ENCODE peak calls at places on chromosome 2, in five cellular contexts. One of them, this sample, is unnamed.

GRCh38 chr2:75954761-75955160 is 244.0 kb upstream of the GCFC2 start:
- DNase-seq in SK-N-SH: no peak
- DNase-seq in breast epithelium: no peak
- DNase-seq in sigmoid colon: no peak
- DNase-seq in spleen: no peak
- DNase-seq in this sample: no peak

GRCh38 chr2:148177559-148177958 is 156.7 kb downstream of the MBD5 start:
- DNase-seq in SK-N-SH: no peak
- DNase-seq in breast epithelium: no peak
- DNase-seq in sigmoid colon: no peak
- DNase-seq in spleen: no peak
- DNase-seq in this sample: no peak

GRCh38 chr2:64960819-64961218 is 28.4 kb upstream of the SLC1A4 start:
- DNase-seq in SK-N-SH: no peak
- DNase-seq in breast epithelium: no peak
- DNase-seq in sigmoid colon: no peak
- DNase-seq in spleen: no peak
- DNase-seq in this sample: no peak

GRCh38 chr2:1477196-1478040 is 64.2 kb downstream of the TPO start:
- DNase-seq in SK-N-SH: no peak
- DNase-seq in breast epithelium: no peak
- DNase-seq in sigmoid colon: no peak
- DNase-seq in spleen: peak; percentile 76
- DNase-seq in this sample: peak; percentile 40

GRCh38 chr2:211144078-211144477 is 587.7 kb downstream of the CPS1 start:
- DNase-seq in SK-N-SH: no peak
- DNase-seq in breast epithelium: no peak
- DNase-seq in sigmoid colon: no peak
- DNase-seq in spleen: no peak
- DNase-seq in this sample: no peak

GRCh38 chr2:9717886-9718451 is 87.2 kb upstream of the YWHAQ start:
- DNase-seq in SK-N-SH: no peak
- DNase-seq in breast epithelium: no peak
- DNase-seq in sigmoid colon: no peak
- DNase-seq in spleen: no peak
- DNase-seq in this sample: no peak

GRCh38 chr2:20771296-20771695 is 51.6 kb downstream of the LDAH start:
- DNase-seq in SK-N-SH: no peak
- DNase-seq in breast epithelium: no peak
- DNase-seq in sigmoid colon: no peak
- DNase-seq in spleen: no peak
- DNase-seq in this sample: no peak

GRCh38 chr2:142217804-142218203 is 87.0 kb upstream of the LRP1B start:
- DNase-seq in SK-N-SH: no peak
- DNase-seq in breast epithelium: no peak
- DNase-seq in sigmoid colon: no peak
- DNase-seq in spleen: no peak
- DNase-seq in this sample: no peak

GRCh38 chr2:13351068-13351467 is 634.3 kb downstream of the TRIB2 start:
- DNase-seq in SK-N-SH: no peak
- DNase-seq in breast epithelium: no peak
- DNase-seq in sigmoid colon: no peak
- DNase-seq in spleen: no peak
- DNase-seq in this sample: no peak

GRCh38 chr2:219174801-219175200 is 1.9 kb downstream of the CNPPD1 start:
- DNase-seq in SK-N-SH: no peak
- DNase-seq in breast epithelium: no peak
- DNase-seq in sigmoid colon: peak; percentile 55
- DNase-seq in spleen: no peak
- DNase-seq in this sample: no peak

GRCh38 chr2:62672601-62673000 is 32.9 kb upstream of the EHBP1 start:
- DNase-seq in SK-N-SH: no peak
- DNase-seq in breast epithelium: no peak
- DNase-seq in sigmoid colon: no peak
- DNase-seq in spleen: no peak
- DNase-seq in this sample: no peak

GRCh38 chr2:43293744-43294695 is 67.6 kb upstream of the ZFP36L2 start:
- DNase-seq in SK-N-SH: no peak
- DNase-seq in breast epithelium: no peak
- DNase-seq in sigmoid colon: peak; percentile 76
- DNase-seq in spleen: no peak
- DNase-seq in this sample: no peak

GRCh38 chr2:147174824-147175254 is 670.0 kb upstream of the ACVR2A start:
- DNase-seq in SK-N-SH: no peak
- DNase-seq in breast epithelium: no peak
- DNase-seq in sigmoid colon: no peak
- DNase-seq in spleen: no peak
- DNase-seq in this sample: no peak

GRCh38 chr2:237669628-237670351 is 42.4 kb downstream of the LRRFIP1 start:
- DNase-seq in SK-N-SH: peak; percentile 48
- DNase-seq in breast epithelium: no peak
- DNase-seq in sigmoid colon: peak; percentile 94
- DNase-seq in spleen: peak; percentile 76
- DNase-seq in this sample: no peak

GRCh38 chr2:112095654-112096053 is 40.6 kb downstream of the TMEM87B start:
- DNase-seq in SK-N-SH: no peak
- DNase-seq in breast epithelium: no peak
- DNase-seq in sigmoid colon: no peak
- DNase-seq in spleen: no peak
- DNase-seq in this sample: no peak

GRCh38 chr2:171711351-171711750 is 24.1 kb downstream of the DYNC1I2 start:
- DNase-seq in SK-N-SH: no peak
- DNase-seq in breast epithelium: no peak
- DNase-seq in sigmoid colon: no peak
- DNase-seq in spleen: no peak
- DNase-seq in this sample: no peak

GRCh38 chr2:107358362-107358761 is 468.3 kb upstream of the RGPD4 start:
- DNase-seq in SK-N-SH: no peak
- DNase-seq in breast epithelium: no peak
- DNase-seq in sigmoid colon: no peak
- DNase-seq in spleen: no peak
- DNase-seq in this sample: no peak

GRCh38 chr2:47250576-47251403 is 95.7 kb upstream of the STPG4 start:
- DNase-seq in SK-N-SH: no peak
- DNase-seq in breast epithelium: no peak
- DNase-seq in sigmoid colon: no peak
- DNase-seq in spleen: no peak
- DNase-seq in this sample: no peak

GRCh38 chr2:11877764-11878163 is 131.3 kb downstream of the LPIN1 start:
- DNase-seq in SK-N-SH: no peak
- DNase-seq in breast epithelium: no peak
- DNase-seq in sigmoid colon: peak; percentile 8
- DNase-seq in spleen: no peak
- DNase-seq in this sample: no peak

GRCh38 chr2:241315879-241316700 is at the start of gene SEPTIN2:
- DNase-seq in SK-N-SH: no peak
- DNase-seq in breast epithelium: peak; percentile 73
- DNase-seq in sigmoid colon: peak; percentile 89
- DNase-seq in spleen: peak; percentile 98
- DNase-seq in this sample: peak; percentile 94

GRCh38 chr2:23757686-23758433 is 169.1 kb downstream of the ATAD2B start:
- DNase-seq in SK-N-SH: no peak
- DNase-seq in breast epithelium: no peak
- DNase-seq in sigmoid colon: no peak
- DNase-seq in spleen: no peak
- DNase-seq in this sample: no peak

GRCh38 chr2:39629646-39630045 is 36.1 kb upstream of the TMEM178A start:
- DNase-seq in SK-N-SH: no peak
- DNase-seq in breast epithelium: no peak
- DNase-seq in sigmoid colon: no peak
- DNase-seq in spleen: no peak
- DNase-seq in this sample: no peak

GRCh38 chr2:85329181-85329651 is 1.4 kb upstream of the TGOLN2 start:
- DNase-seq in SK-N-SH: no peak
- DNase-seq in breast epithelium: no peak
- DNase-seq in sigmoid colon: no peak
- DNase-seq in spleen: no peak
- DNase-seq in this sample: no peak

GRCh38 chr2:215831296-215831913 is 181.9 kb downstream of the MREG start:
- DNase-seq in SK-N-SH: no peak
- DNase-seq in breast epithelium: no peak
- DNase-seq in sigmoid colon: no peak
- DNase-seq in spleen: no peak
- DNase-seq in this sample: no peak

GRCh38 chr2:64325852-64326577 is 127.9 kb upstream of the LGALSL start:
- DNase-seq in SK-N-SH: no peak
- DNase-seq in breast epithelium: no peak
- DNase-seq in sigmoid colon: no peak
- DNase-seq in spleen: no peak
- DNase-seq in this sample: peak; percentile 83

GRCh38 chr2:40540026-40540425 is 88.1 kb upstream of the SLC8A1 start:
- DNase-seq in SK-N-SH: no peak
- DNase-seq in breast epithelium: no peak
- DNase-seq in sigmoid colon: no peak
- DNase-seq in spleen: no peak
- DNase-seq in this sample: no peak

GRCh38 chr2:15919716-15920444 is 20.5 kb upstream of the MYCN start:
- DNase-seq in SK-N-SH: peak; percentile 48
- DNase-seq in breast epithelium: no peak
- DNase-seq in sigmoid colon: no peak
- DNase-seq in spleen: no peak
- DNase-seq in this sample: peak; percentile 42

DNA sequence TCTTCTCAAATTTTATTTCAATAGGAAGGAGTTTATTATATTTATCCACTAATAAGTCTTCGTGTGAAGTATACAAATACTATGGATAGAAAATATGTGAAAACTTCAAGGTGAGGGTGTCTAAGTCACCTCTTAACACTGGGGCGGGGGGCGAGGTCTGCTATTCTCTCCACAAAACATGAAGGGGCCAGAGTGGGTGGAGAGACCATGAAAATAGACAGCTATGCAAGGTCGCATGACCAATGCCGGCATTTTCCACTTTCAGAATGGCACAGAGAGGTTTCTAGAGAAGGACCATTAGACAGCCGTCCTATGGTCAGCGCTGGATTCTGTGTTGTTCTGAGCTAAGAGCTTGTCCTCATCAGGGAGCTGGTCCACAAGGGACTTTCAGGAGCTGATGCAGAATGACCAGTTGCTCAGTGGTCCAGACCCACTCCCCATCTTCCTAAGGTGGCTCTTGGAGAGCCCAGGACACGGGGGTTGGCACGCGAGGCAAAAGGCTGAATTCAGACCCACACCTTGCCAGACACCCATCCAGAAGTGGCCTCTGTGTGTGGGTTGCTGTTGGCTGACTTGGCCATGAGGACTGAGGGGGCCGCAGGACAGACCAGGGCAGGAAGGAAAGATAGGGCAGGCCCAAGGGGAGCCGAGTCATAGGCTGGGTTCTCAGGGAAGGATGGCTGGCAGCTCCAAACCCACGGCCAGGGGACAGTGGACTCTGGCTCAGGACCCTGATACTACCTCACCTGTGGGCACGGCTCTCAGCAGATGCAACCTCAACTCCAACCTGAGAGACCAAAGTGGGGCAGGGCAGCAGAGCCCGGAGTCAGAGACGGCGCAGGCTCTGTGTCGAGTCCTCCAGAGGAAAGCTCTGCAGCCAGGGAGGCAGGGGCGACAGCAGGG is 69.8 kb downstream of the NDUFA10 start:
- DNase-seq in SK-N-SH: no peak
- DNase-seq in breast epithelium: no peak
- DNase-seq in sigmoid colon: no peak
- DNase-seq in spleen: peak; percentile 31
- DNase-seq in this sample: no peak
- H3K4me3 ChIP-seq in SK-N-SH: no peak overlapping the region
- H3K4me3 ChIP-seq in breast epithelium: no peak overlapping the region
- H3K4me3 ChIP-seq in sigmoid colon: no peak overlapping the region
- H3K4me3 ChIP-seq in spleen: no peak overlapping the region
- H3K4me3 ChIP-seq in this sample: no peak overlapping the region

GRCh38 chr2:26530696-26531095 is 52.8 kb upstream of the OTOF start:
- DNase-seq in SK-N-SH: no peak
- DNase-seq in breast epithelium: peak; percentile 25
- DNase-seq in sigmoid colon: peak; percentile 54
- DNase-seq in spleen: peak; percentile 25
- DNase-seq in this sample: no peak
- TF ChIP-seq CTCF in SK-N-SH: peak; percentile 33
- TF ChIP-seq CTCF in breast epithelium: no peak
- TF ChIP-seq CTCF in sigmoid colon: no peak
- TF ChIP-seq CTCF in spleen: no peak
- TF ChIP-seq CTCF in this sample: no peak

GRCh38 chr2:191312163-191312562 is 67.0 kb downstream of the MYO1B start:
- DNase-seq in SK-N-SH: no peak
- DNase-seq in breast epithelium: no peak
- DNase-seq in sigmoid colon: no peak
- DNase-seq in spleen: no peak
- DNase-seq in this sample: no peak

GRCh38 chr2:191311156-191311555 is 66.0 kb downstream of the MYO1B start:
- DNase-seq in SK-N-SH: no peak
- DNase-seq in breast epithelium: no peak
- DNase-seq in sigmoid colon: no peak
- DNase-seq in spleen: no peak
- DNase-seq in this sample: no peak

GRCh38 chr2:191314697-191315364 is 69.6 kb downstream of the MYO1B start:
- DNase-seq in SK-N-SH: no peak
- DNase-seq in breast epithelium: no peak
- DNase-seq in sigmoid colon: no peak
- DNase-seq in spleen: no peak
- DNase-seq in this sample: no peak

GRCh38 chr2:191312662-191313061 is 67.5 kb downstream of the MYO1B start:
- DNase-seq in SK-N-SH: no peak
- DNase-seq in breast epithelium: no peak
- DNase-seq in sigmoid colon: no peak
- DNase-seq in spleen: no peak
- DNase-seq in this sample: no peak

DNA sequence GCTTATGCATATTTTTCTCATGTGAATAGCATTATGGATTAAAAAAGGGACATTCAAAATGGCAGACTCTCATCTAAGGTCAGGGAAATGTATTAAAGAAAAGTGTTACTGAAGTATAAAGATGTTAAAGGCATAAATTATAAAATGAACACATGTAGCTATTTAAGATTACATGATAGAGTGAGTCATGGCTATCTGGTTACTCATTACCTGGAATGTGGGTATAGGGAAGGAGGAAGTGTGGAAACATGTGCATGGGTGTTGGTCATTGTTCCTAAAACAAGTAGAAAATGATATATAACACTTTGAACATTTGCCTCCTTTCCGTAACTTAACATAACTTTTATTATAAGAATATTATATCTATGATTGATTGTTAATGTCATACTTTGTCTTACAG is 66.4 kb downstream of the MYO1B start:
- DNase-seq in SK-N-SH: no peak
- DNase-seq in breast epithelium: no peak
- DNase-seq in sigmoid colon: no peak
- DNase-seq in spleen: no peak
- DNase-seq in this sample: no peak
- TF ChIP-seq POLR2AphosphoS5 in SK-N-SH: no peak
- TF ChIP-seq POLR2AphosphoS5 in breast epithelium: no peak
- TF ChIP-seq POLR2AphosphoS5 in sigmoid colon: no peak
- TF ChIP-seq POLR2AphosphoS5 in spleen: no peak
- TF ChIP-seq POLR2AphosphoS5 in this sample: peak; percentile 72

DNA sequence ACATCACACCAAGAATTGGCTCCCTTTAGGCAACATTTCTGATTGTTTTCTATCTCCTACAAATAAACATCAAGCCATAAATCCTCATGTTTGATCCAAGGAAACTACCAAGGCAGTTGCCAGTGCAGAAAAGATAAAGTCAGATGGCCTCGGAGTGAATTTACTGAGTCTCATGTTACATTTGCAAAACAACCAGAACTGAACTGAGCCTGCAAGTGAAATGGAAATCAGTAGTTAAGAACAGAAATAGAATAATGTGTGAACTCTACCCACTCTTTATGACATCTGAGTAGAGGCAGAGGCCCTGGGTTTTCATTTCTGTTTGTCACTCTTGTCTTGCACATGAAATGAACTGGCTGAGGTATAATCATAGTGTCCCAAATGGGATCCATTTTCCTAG is 20.5 kb upstream of the DAPL1 start:
- DNase-seq in SK-N-SH: no peak
- DNase-seq in breast epithelium: no peak
- DNase-seq in sigmoid colon: no peak
- DNase-seq in spleen: no peak
- DNase-seq in this sample: no peak
- H3K4me3 ChIP-seq in SK-N-SH: no peak overlapping the region
- H3K4me3 ChIP-seq in breast epithelium: no peak overlapping the region
- H3K4me3 ChIP-seq in sigmoid colon: no peak overlapping the region
- H3K4me3 ChIP-seq in spleen: no peak overlapping the region
- H3K4me3 ChIP-seq in this sample: no peak overlapping the region

This sample was measured in vagina.